ENCODE peak calls at places on chromosomes 7 and 10, in six cellular contexts. One of them, this sample, is unnamed.

GRCh38 chr10:5317547-5318107 is 47.1 kb upstream of the UCN3 start:
- DNase-seq in omental fat pad: no peak
- DNase-seq in A549: peak; percentile 76
- DNase-seq in WERI-Rb-1: no peak
- DNase-seq in AG09319: no peak
- DNase-seq in heart right ventricle: no peak
- DNase-seq in this sample: no peak

GRCh38 chr7:47349401-47349800 is 232.5 kb downstream of the TNS3 start:
- DNase-seq in omental fat pad: no peak
- DNase-seq in A549: no peak
- DNase-seq in WERI-Rb-1: no peak
- DNase-seq in AG09319: no peak
- DNase-seq in heart right ventricle: no peak
- DNase-seq in this sample: peak; percentile 37

GRCh38 chr7:139747662-139748372 is 30.0 kb downstream of the HIPK2 start:
- DNase-seq in omental fat pad: no peak
- DNase-seq in A549: no peak
- DNase-seq in WERI-Rb-1: no peak
- DNase-seq in AG09319: no peak
- DNase-seq in heart right ventricle: no peak
- DNase-seq in this sample: no peak

GRCh38 chr10:102729090-102730026 is 14.4 kb upstream of the WBP1L start:
- DNase-seq in omental fat pad: peak; percentile 90
- DNase-seq in A549: peak; percentile 90
- DNase-seq in WERI-Rb-1: peak; percentile 90
- DNase-seq in AG09319: no peak
- DNase-seq in heart right ventricle: peak; percentile 91
- DNase-seq in this sample: peak; percentile 84

GRCh38 chr7:16933296-16934248 is 51.8 kb upstream of the AGR3 start:
- DNase-seq in omental fat pad: no peak
- DNase-seq in A549: no peak
- DNase-seq in WERI-Rb-1: no peak
- DNase-seq in AG09319: no peak
- DNase-seq in heart right ventricle: no peak
- DNase-seq in this sample: no peak

GRCh38 chr7:50679218-50680007 is 103.3 kb downstream of the GRB10 start:
- DNase-seq in omental fat pad: no peak
- DNase-seq in A549: peak; percentile 41
- DNase-seq in WERI-Rb-1: no peak
- DNase-seq in AG09319: no peak
- DNase-seq in heart right ventricle: no peak
- DNase-seq in this sample: no peak

GRCh38 chr7:50835156-50835555 is 52.5 kb upstream of the GRB10 start:
- DNase-seq in omental fat pad: no peak
- DNase-seq in A549: no peak
- DNase-seq in WERI-Rb-1: no peak
- DNase-seq in AG09319: no peak
- DNase-seq in heart right ventricle: no peak
- DNase-seq in this sample: no peak

GRCh38 chr10:117646718-117647117 is 104.2 kb downstream of the EMX2 start:
- DNase-seq in omental fat pad: no peak
- DNase-seq in A549: no peak
- DNase-seq in WERI-Rb-1: no peak
- DNase-seq in AG09319: no peak
- DNase-seq in heart right ventricle: no peak
- DNase-seq in this sample: no peak

GRCh38 chr10:103793920-103794883 is 61.2 kb downstream of the SH3PXD2A start:
- DNase-seq in omental fat pad: no peak
- DNase-seq in A549: peak; percentile 65
- DNase-seq in WERI-Rb-1: no peak
- DNase-seq in AG09319: no peak
- DNase-seq in heart right ventricle: no peak
- DNase-seq in this sample: peak; percentile 72

GRCh38 chr7:151384776-151385625 is 24.8 kb downstream of the WDR86 start:
- DNase-seq in omental fat pad: no peak
- DNase-seq in A549: no peak
- DNase-seq in WERI-Rb-1: peak; percentile 6
- DNase-seq in AG09319: no peak
- DNase-seq in heart right ventricle: no peak
- DNase-seq in this sample: no peak

GRCh38 chr10:58856508-58857240 is 319.8 kb upstream of the PHYHIPL start:
- DNase-seq in omental fat pad: no peak
- DNase-seq in A549: peak; percentile 87
- DNase-seq in WERI-Rb-1: no peak
- DNase-seq in AG09319: peak; percentile 73
- DNase-seq in heart right ventricle: no peak
- DNase-seq in this sample: peak; percentile 54

GRCh38 chr7:153829523-153829922 is 222.7 kb upstream of the DPP6 start:
- DNase-seq in omental fat pad: no peak
- DNase-seq in A549: no peak
- DNase-seq in WERI-Rb-1: no peak
- DNase-seq in AG09319: no peak
- DNase-seq in heart right ventricle: no peak
- DNase-seq in this sample: no peak

GRCh38 chr10:123636598-123637325 is 29.4 kb upstream of the GPR26 start:
- DNase-seq in omental fat pad: no peak
- DNase-seq in A549: no peak
- DNase-seq in WERI-Rb-1: no peak
- DNase-seq in AG09319: no peak
- DNase-seq in heart right ventricle: no peak
- DNase-seq in this sample: no peak

GRCh38 chr10:970311-971149 is 17.7 kb upstream of the GTPBP4 start:
- DNase-seq in omental fat pad: no peak
- DNase-seq in A549: no peak
- DNase-seq in WERI-Rb-1: peak; percentile 11
- DNase-seq in AG09319: no peak
- DNase-seq in heart right ventricle: no peak
- DNase-seq in this sample: no peak

GRCh38 chr10:91034494-91035157 is 113.7 kb upstream of the ANKRD1 start:
- DNase-seq in omental fat pad: peak; percentile 74
- DNase-seq in A549: no peak
- DNase-seq in WERI-Rb-1: no peak
- DNase-seq in AG09319: peak; percentile 18
- DNase-seq in heart right ventricle: peak; percentile 68
- DNase-seq in this sample: peak; percentile 55

GRCh38 chr7:2025188-2025587 is 207.6 kb downstream of the MAD1L1 start:
- DNase-seq in omental fat pad: no peak
- DNase-seq in A549: no peak
- DNase-seq in WERI-Rb-1: no peak
- DNase-seq in AG09319: no peak
- DNase-seq in heart right ventricle: no peak
- DNase-seq in this sample: no peak

GRCh38 chr10:95635319-95635733 is 21.2 kb downstream of the ALDH18A1 start:
- DNase-seq in omental fat pad: no peak
- DNase-seq in A549: no peak
- DNase-seq in WERI-Rb-1: no peak
- DNase-seq in AG09319: no peak
- DNase-seq in heart right ventricle: no peak
- DNase-seq in this sample: no peak

GRCh38 chr10:28652101-28652500 is 25.2 kb upstream of the BAMBI start:
- DNase-seq in omental fat pad: no peak
- DNase-seq in A549: no peak
- DNase-seq in WERI-Rb-1: no peak
- DNase-seq in AG09319: no peak
- DNase-seq in heart right ventricle: no peak
- DNase-seq in this sample: no peak

GRCh38 chr7:27346531-27347260 is 104.1 kb downstream of the EVX1 start:
- DNase-seq in omental fat pad: no peak
- DNase-seq in A549: peak; percentile 82
- DNase-seq in WERI-Rb-1: no peak
- DNase-seq in AG09319: no peak
- DNase-seq in heart right ventricle: no peak
- DNase-seq in this sample: peak; percentile 30

GRCh38 chr7:91656486-91657237 is 223.8 kb downstream of the MTERF1 start:
- DNase-seq in omental fat pad: no peak
- DNase-seq in A549: no peak
- DNase-seq in WERI-Rb-1: peak; percentile 21
- DNase-seq in AG09319: peak; percentile 65
- DNase-seq in heart right ventricle: no peak
- DNase-seq in this sample: no peak

GRCh38 chr7:159125104-159125943 is 19.3 kb downstream of the VIPR2 start:
- DNase-seq in omental fat pad: peak; percentile 3
- DNase-seq in A549: no peak
- DNase-seq in WERI-Rb-1: no peak
- DNase-seq in AG09319: no peak
- DNase-seq in heart right ventricle: no peak
- DNase-seq in this sample: no peak

GRCh38 chr7:137081694-137082093 is 213.2 kb downstream of the CHRM2 start:
- DNase-seq in omental fat pad: peak; percentile 40
- DNase-seq in A549: no peak
- DNase-seq in WERI-Rb-1: peak; percentile 34
- DNase-seq in AG09319: peak; percentile 97
- DNase-seq in heart right ventricle: peak; percentile 45
- DNase-seq in this sample: no peak
- TF ChIP-seq CTCF in omental fat pad: no peak
- TF ChIP-seq CTCF in A549: no peak
- TF ChIP-seq CTCF in WERI-Rb-1: no peak
- TF ChIP-seq CTCF in AG09319: no peak
- TF ChIP-seq CTCF in heart right ventricle: no peak
- TF ChIP-seq CTCF in this sample: no peak

GRCh38 chr10:50551894-50552293 is 71.9 kb downstream of the SGMS1 start:
- DNase-seq in omental fat pad: no peak
- DNase-seq in A549: no peak
- DNase-seq in WERI-Rb-1: no peak
- DNase-seq in AG09319: no peak
- DNase-seq in heart right ventricle: no peak
- DNase-seq in this sample: no peak

GRCh38 chr10:50554381-50554994 is 69.3 kb downstream of the SGMS1 start:
- DNase-seq in omental fat pad: no peak
- DNase-seq in A549: no peak
- DNase-seq in WERI-Rb-1: no peak
- DNase-seq in AG09319: no peak
- DNase-seq in heart right ventricle: no peak
- DNase-seq in this sample: no peak

GRCh38 chr10:50552308-50552707 is 71.4 kb downstream of the SGMS1 start:
- DNase-seq in omental fat pad: no peak
- DNase-seq in A549: no peak
- DNase-seq in WERI-Rb-1: no peak
- DNase-seq in AG09319: peak; percentile 94
- DNase-seq in heart right ventricle: no peak
- DNase-seq in this sample: no peak

GRCh38 chr10:50554995-50555568 is 68.7 kb downstream of the SGMS1 start:
- DNase-seq in omental fat pad: no peak
- DNase-seq in A549: no peak
- DNase-seq in WERI-Rb-1: no peak
- DNase-seq in AG09319: peak; percentile 25
- DNase-seq in heart right ventricle: no peak
- DNase-seq in this sample: no peak

DNA sequence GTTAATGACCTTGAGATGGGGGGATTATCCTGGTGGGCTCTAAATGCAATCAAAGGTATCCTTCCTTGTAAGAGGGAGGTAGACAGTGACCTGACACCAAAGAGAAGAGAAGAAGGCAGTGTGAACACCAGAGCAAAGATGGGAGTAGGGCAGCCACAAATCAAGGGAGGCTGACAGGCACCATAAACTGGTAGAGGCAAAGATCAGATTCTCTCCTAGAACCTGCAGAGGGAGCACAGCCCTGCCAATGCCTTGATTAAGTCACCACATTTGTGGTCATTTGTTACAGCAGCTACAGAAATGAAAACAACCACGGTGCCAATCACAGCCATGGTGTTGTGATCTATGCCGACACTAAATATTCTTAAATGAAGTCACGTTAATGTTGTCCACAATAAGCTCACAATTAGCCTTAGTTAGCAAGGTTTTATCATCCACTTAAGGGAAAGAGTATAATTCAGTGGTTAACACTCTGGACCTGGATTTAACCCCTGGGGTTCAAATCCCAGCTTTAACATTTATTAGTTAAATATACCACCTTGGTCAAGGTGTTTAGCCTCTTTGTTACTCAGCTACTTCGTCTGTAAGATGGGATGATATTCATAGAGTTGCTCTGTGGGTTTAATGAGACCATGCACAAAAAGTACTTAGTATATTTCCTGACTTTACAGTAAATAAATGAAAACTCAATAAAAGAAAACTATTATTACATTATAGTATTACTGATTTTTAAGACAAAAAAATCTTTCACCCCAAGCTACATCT is 70.8 kb downstream of the SGMS1 start:
- DNase-seq in omental fat pad: no peak
- DNase-seq in A549: no peak
- DNase-seq in WERI-Rb-1: peak; percentile 10
- DNase-seq in AG09319: no peak
- DNase-seq in heart right ventricle: no peak
- DNase-seq in this sample: no peak
- TF ChIP-seq CTCF in omental fat pad: no peak
- TF ChIP-seq CTCF in A549: peak; percentile 23
- TF ChIP-seq CTCF in WERI-Rb-1: peak; percentile 12
- TF ChIP-seq CTCF in AG09319: peak; percentile 34
- TF ChIP-seq CTCF in heart right ventricle: peak; percentile 30
- TF ChIP-seq CTCF in this sample: no peak

GRCh38 chr10:42691361-42692120 is 53.2 kb upstream of the ZNF33B start:
- DNase-seq in omental fat pad: no peak
- DNase-seq in A549: no peak
- DNase-seq in WERI-Rb-1: no peak
- DNase-seq in AG09319: no peak
- DNase-seq in heart right ventricle: no peak
- DNase-seq in this sample: no peak

DNA sequence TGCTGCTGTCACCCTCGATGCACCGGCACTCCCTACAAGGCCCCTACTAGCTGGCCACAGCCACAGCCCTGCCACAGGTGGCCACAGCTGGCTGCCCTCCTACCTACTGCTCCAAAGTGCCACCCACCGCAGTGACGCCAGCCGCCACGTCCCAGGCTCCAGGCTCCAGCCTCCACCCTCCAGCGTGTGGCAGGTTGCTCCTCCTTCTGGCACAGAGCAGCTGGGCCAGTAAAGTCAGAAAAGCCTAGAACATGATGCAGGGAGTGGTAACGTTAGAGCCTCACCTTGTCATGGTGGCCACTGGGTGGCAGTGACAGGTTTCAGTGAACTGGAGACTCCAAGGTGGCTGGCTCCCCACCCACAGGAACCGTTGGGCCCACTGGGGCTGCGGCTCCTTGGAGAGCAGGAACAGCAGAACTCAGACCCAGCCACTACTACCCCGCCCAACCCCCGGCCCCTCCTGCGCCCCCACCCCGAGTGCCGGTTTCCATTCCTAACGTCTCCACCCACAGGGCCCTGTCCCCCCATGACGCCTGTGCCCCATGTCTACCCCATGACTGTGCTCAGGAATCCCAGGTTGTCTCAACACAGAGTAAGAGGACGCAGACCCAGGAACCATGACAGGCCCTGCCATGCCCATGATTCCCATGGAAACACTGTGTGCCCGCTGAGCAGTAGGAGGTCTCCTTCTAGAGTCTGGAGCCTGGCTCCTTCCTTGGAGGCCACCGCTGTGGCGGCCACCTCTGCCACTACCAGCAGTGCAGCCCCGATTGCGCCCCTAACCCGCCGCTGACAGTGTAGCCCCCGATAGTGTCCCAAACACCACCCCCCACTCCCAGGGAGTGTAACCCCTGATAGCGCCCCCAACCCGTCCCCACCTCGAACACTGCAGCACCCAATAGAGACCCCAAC is 52.3 kb upstream of the ZNF33B start:
- DNase-seq in omental fat pad: no peak
- DNase-seq in A549: no peak
- DNase-seq in WERI-Rb-1: peak; percentile 20
- DNase-seq in AG09319: no peak
- DNase-seq in heart right ventricle: no peak
- DNase-seq in this sample: no peak
- TF ChIP-seq CTCF in omental fat pad: no peak
- TF ChIP-seq CTCF in A549: no peak
- TF ChIP-seq CTCF in WERI-Rb-1: peak; percentile 58
- TF ChIP-seq CTCF in AG09319: no peak
- TF ChIP-seq CTCF in heart right ventricle: no peak
- TF ChIP-seq CTCF in this sample: no peak

GRCh38 chr10:97185326-97186058 is at the start of gene SLIT1:
- DNase-seq in omental fat pad: no peak
- DNase-seq in A549: no peak
- DNase-seq in WERI-Rb-1: peak; percentile 65
- DNase-seq in AG09319: no peak
- DNase-seq in heart right ventricle: no peak
- DNase-seq in this sample: no peak
- TF ChIP-seq CTCF in omental fat pad: no peak
- TF ChIP-seq CTCF in A549: no peak
- TF ChIP-seq CTCF in WERI-Rb-1: peak; percentile 27
- TF ChIP-seq CTCF in AG09319: no peak
- TF ChIP-seq CTCF in heart right ventricle: no peak
- TF ChIP-seq CTCF in this sample: no peak